ENCODE peak calls at places on chromosomes 5 and 9, in eight cellular contexts. X, K, M, U, V, E, L and R are unnamed samples. For H3K9me3, the result is how much of the 10 kb centered on the place peaks cover.

GRCh38 chr9:100058699-100059579 is 39.9 kb downstream of the ERP44 start:
- DNase-seq in X (no peak), K (no peak), M (no peak), U (no peak), V (no peak), E (no peak), L (no peak), R (no peak)

GRCh38 chr9:110619831-110620230 is 40.3 kb upstream of the SVEP1 start:
- DNase-seq in X (no peak), K (no peak), M (no peak), U (no peak), V (no peak), E (no peak), L (no peak), R (no peak)

GRCh38 chr9:120611690-120612068 is 31.7 kb upstream of the CDK5RAP2 start:
- DNase-seq in X (no peak), K (no peak), M (no peak), U (no peak), V (no peak), E (no peak), L (no peak), R (no peak)

GRCh38 chr9:89342948-89343347 is 24.6 kb downstream of the SECISBP2 start:
- DNase-seq in X (no peak), K (no peak), M (no peak), U (no peak), V (no peak), E (no peak), L (no peak), R (no peak)

GRCh38 chr9:99349870-99350269 is 127.8 kb downstream of the SEC61B start:
- DNase-seq in X (no peak), K (no peak), M (no peak), U (no peak), V (no peak), E (no peak), L (no peak), R (no peak)

GRCh38 chr5:93585054-93585751 is 2.2 kb downstream of the NR2F1 start:
- DNase-seq in X (no peak), K (no peak), M (peak), U (no peak), V (no peak), E (no peak), L (peak), R (no peak)

GRCh38 chr5:32865475-32865874 is 154.4 kb downstream of the NPR3 start:
- DNase-seq in X (no peak), K (no peak), M (no peak), U (no peak), V (no peak), E (no peak), L (no peak), R (no peak)

GRCh38 chr5:65418661-65419060 is 63.1 kb downstream of the ADAMTS6 start:
- DNase-seq in X (no peak), K (no peak), M (no peak), U (no peak), V (no peak), E (no peak), L (no peak), R (no peak)

GRCh38 chr5:12125895-12126294 is 221.6 kb upstream of the CTNND2 start:
- DNase-seq in X (no peak), K (no peak), M (no peak), U (no peak), V (no peak), E (no peak), L (peak), R (no peak)

GRCh38 chr9:12426198-12426864 is 266.9 kb upstream of the TYRP1 start:
- DNase-seq in X (no peak), K (no peak), M (no peak), U (no peak), V (no peak), E (no peak), L (peak), R (peak)

GRCh38 chr5:147479949-147480348 is 29.9 kb downstream of the DPYSL3 start:
- DNase-seq in X (no peak), K (no peak), M (no peak), U (no peak), V (no peak), E (no peak), L (no peak), R (no peak)

GRCh38 chr9:21585756-21586752 is 103.9 kb upstream of the IFNE start:
- DNase-seq in X (no peak), K (no peak), M (no peak), U (no peak), V (no peak), E (no peak), L (no peak), R (no peak)

GRCh38 chr5:36070687-36071571 is 4.2 kb upstream of the UGT3A2 start:
- DNase-seq in X (no peak), K (peak), M (no peak), U (no peak), V (no peak), E (no peak), L (no peak), R (no peak)

GRCh38 chr5:150156540-150156939 is 895 bp upstream of the PDGFRB start:
- DNase-seq in X (no peak), K (no peak), M (no peak), U (no peak), V (no peak), E (no peak), L (no peak), R (no peak)

GRCh38 chr5:150153957-150154617 is 1.6 kb downstream of the PDGFRB start:
- DNase-seq in X (no peak), K (no peak), M (peak), U (no peak), V (no peak), E (no peak), L (no peak), R (no peak)

GRCh38 chr5:150154618-150155134 is 969 bp downstream of the PDGFRB start:
- DNase-seq in X (no peak), K (no peak), M (no peak), U (no peak), V (no peak), E (no peak), L (no peak), R (no peak)

GRCh38 chr5:150156033-150156381 is 362 bp upstream of the PDGFRB start:
- DNase-seq in X (no peak), K (no peak), M (no peak), U (no peak), V (no peak), E (no peak), L (no peak), R (no peak)

DNA sequence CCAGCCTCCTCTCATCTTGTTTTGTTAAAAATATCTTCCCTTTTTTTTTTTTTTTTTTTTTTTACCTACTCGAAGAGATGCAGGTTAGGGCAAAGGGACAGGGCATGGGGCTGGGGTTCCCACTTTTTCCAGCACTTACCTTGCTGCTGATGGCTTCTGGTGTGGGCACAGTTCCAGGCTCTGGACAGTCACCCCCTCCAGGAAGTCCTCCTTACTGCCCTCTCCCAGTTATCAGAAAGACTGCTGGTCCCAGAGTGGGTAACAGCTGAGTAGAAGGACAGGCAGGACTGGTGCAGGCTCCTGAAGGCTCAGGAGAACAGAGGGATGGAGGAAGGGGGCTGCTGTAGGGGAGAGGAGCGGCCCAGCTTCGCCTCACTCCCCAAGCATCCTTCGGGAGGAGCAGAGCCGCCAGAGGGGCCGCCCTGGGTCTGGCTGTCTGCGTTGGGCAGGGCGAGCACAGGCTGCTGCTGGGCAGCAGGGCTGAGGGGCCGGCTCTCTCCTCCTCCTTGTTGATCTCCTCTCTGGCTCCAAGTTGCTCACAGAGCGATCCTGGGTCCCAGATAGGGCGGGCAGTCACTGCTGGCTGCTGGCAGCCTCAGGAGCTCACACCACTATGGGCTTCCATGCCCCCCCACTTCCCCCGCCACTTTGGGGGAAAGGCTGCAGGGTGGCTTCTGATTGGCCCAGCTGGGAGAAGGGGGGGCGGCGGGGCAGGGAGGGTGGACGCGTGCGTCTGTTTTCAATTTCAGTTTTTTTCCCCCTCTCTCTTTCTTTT is at the start of gene PDGFRB:
- DNase-seq in X (no peak), K (no peak), M (peak), U (peak), V (peak), E (no peak), L (peak), R (no peak)
- TF ChIP-seq CTCF in X (no peak), K (no peak), M (no peak), U (no peak), V (no peak), E (no peak), L (no peak), R (no peak)

GRCh38 chr9:129356871-129357772 is 179.1 kb upstream of the IER5L start:
- DNase-seq in X (no peak), K (no peak), M (no peak), U (no peak), V (no peak), E (no peak), L (peak), R (no peak)

GRCh38 chr9:129359162-129359811 is 181.2 kb upstream of the IER5L start:
- DNase-seq in X (no peak), K (no peak), M (no peak), U (no peak), V (no peak), E (no peak), L (peak), R (no peak)

GRCh38 chr9:129357773-129358250 is 179.8 kb upstream of the IER5L start:
- DNase-seq in X (no peak), K (no peak), M (no peak), U (no peak), V (no peak), E (no peak), L (peak), R (no peak)

GRCh38 chr9:129359871-129360536 is 181.9 kb upstream of the IER5L start:
- DNase-seq in X (no peak), K (no peak), M (no peak), U (no peak), V (no peak), E (no peak), L (peak), R (no peak)

DNA sequence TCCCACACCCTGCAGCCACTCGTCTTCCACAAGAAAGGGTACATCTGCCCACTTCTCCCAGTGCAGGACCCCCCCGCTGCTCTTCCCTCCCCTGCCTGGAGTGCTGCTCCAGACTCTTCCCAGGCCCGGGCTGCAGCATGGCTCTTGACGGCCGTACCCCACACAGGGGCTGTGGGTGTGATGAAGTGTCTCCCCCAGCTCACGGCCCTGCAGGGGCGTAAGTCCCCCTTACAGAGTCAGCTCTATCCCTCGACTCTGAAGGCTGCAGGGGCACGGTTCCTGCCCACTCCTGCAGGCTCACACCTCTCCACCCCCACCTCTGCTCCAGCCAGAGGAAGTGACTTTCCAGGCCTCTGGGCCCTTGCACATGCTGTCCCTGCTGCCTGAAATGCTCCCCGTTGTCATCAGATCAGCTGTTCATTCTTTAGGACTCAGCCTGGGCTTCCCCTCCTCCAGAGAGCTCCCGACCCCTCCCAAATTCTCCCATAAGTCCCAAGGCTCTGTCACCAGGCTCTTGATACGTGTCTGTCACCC is 180.6 kb upstream of the IER5L start:
- DNase-seq in X (no peak), K (no peak), M (no peak), U (no peak), V (no peak), E (no peak), L (peak), R (no peak)
- H3K9me3 ChIP-seq in X (under half), K (under half), M (under half), U (under half), V (under half), E (under half), L (under half), R (under half)

GRCh38 chr5:50967388-50968039 is 301.1 kb downstream of the PARP8 start:
- DNase-seq in X (no peak), K (peak), M (no peak), U (no peak), V (no peak), E (no peak), L (no peak), R (no peak)
- H3K4me3 ChIP-seq in X (peak), K (peak), M (peak), U (peak), V (no peak), E (no peak), L (peak), R (no peak)

GRCh38 chr5:164597293-164597900 is 1092.0 kb downstream of the MAT2B start:
- DNase-seq in X (no peak), K (no peak), M (peak), U (no peak), V (peak), E (no peak), L (no peak), R (peak)
- TF ChIP-seq CTCF in X (peak), K (no peak), M (peak), U (no peak), V (no peak), E (peak), L (no peak), R (peak)

GRCh38 chr9:102445906-102446305 is 549.2 kb upstream of the CYLC2 start:
- DNase-seq in X (no peak), K (no peak), M (no peak), U (no peak), V (no peak), E (no peak), L (no peak), R (no peak)
- H3K9me3 ChIP-seq in X (under half), K (under half), M (under half), U (under half), V (under half), E (under half), L (under half), R (under half)